ENCODE peak calls at places on chromosomes 16 and 17, in eight cellular contexts. One of them, this sample, is unnamed.

GRCh38 chr17:61294777-61295176 is 104.9 kb upstream of the TBX2 start:
- DNase-seq in dermis microvascular lymphatic vessel endothelial cell: no peak
- DNase-seq in endothelial cell: no peak
- DNase-seq in nephron progenitor cell: no peak
- DNase-seq in stimulated activated CD4-positive, alpha-beta T cell treated with anti-CD3 and anti-CD28 coated beads, Interleukin-4, amount 100 ng/mL, for 1 hour: no peak
- DNase-seq in GM04503: peak
- DNase-seq in gastrocnemius medialis: no peak
- DNase-seq in nucleus accumbens: no peak
- DNase-seq in this sample: no peak

GRCh38 chr17:50593321-50593720 is 32.8 kb downstream of the CACNA1G start:
- DNase-seq in dermis microvascular lymphatic vessel endothelial cell: no peak
- DNase-seq in endothelial cell: no peak
- DNase-seq in nephron progenitor cell: peak
- DNase-seq in stimulated activated CD4-positive, alpha-beta T cell treated with anti-CD3 and anti-CD28 coated beads, Interleukin-4, amount 100 ng/mL, for 1 hour: no peak
- DNase-seq in GM04503: no peak
- DNase-seq in gastrocnemius medialis: no peak
- DNase-seq in nucleus accumbens: no peak
- DNase-seq in this sample: no peak

GRCh38 chr17:8243827-8244226 is 4.0 kb downstream of the CTC1 start:
- DNase-seq in dermis microvascular lymphatic vessel endothelial cell: no peak
- DNase-seq in endothelial cell: no peak
- DNase-seq in nephron progenitor cell: no peak
- DNase-seq in stimulated activated CD4-positive, alpha-beta T cell treated with anti-CD3 and anti-CD28 coated beads, Interleukin-4, amount 100 ng/mL, for 1 hour: no peak
- DNase-seq in GM04503: no peak
- DNase-seq in gastrocnemius medialis: no peak
- DNase-seq in nucleus accumbens: no peak
- DNase-seq in this sample: no peak

GRCh38 chr16:75250809-75251279 is 580 bp downstream of the BCAR1 start:
- DNase-seq in dermis microvascular lymphatic vessel endothelial cell: peak
- DNase-seq in endothelial cell: no peak
- DNase-seq in nephron progenitor cell: peak
- DNase-seq in stimulated activated CD4-positive, alpha-beta T cell treated with anti-CD3 and anti-CD28 coated beads, Interleukin-4, amount 100 ng/mL, for 1 hour: peak
- DNase-seq in GM04503: no peak
- DNase-seq in gastrocnemius medialis: peak
- DNase-seq in nucleus accumbens: no peak
- DNase-seq in this sample: no peak

GRCh38 chr17:57924677-57925076 is 30.5 kb downstream of the CUEDC1 start:
- DNase-seq in dermis microvascular lymphatic vessel endothelial cell: no peak
- DNase-seq in endothelial cell: no peak
- DNase-seq in nephron progenitor cell: no peak
- DNase-seq in stimulated activated CD4-positive, alpha-beta T cell treated with anti-CD3 and anti-CD28 coated beads, Interleukin-4, amount 100 ng/mL, for 1 hour: no peak
- DNase-seq in GM04503: no peak
- DNase-seq in gastrocnemius medialis: peak
- DNase-seq in nucleus accumbens: no peak
- DNase-seq in this sample: no peak

GRCh38 chr16:86618431-86619262 is 40.3 kb downstream of the FOXL1 start:
- DNase-seq in dermis microvascular lymphatic vessel endothelial cell: no peak
- DNase-seq in endothelial cell: no peak
- DNase-seq in nephron progenitor cell: no peak
- DNase-seq in stimulated activated CD4-positive, alpha-beta T cell treated with anti-CD3 and anti-CD28 coated beads, Interleukin-4, amount 100 ng/mL, for 1 hour: no peak
- DNase-seq in GM04503: no peak
- DNase-seq in gastrocnemius medialis: no peak
- DNase-seq in nucleus accumbens: no peak
- DNase-seq in this sample: no peak

GRCh38 chr17:66994943-66995535 is 30.5 kb downstream of the CACNG4 start:
- DNase-seq in dermis microvascular lymphatic vessel endothelial cell: no peak
- DNase-seq in endothelial cell: no peak
- DNase-seq in nephron progenitor cell: no peak
- DNase-seq in stimulated activated CD4-positive, alpha-beta T cell treated with anti-CD3 and anti-CD28 coated beads, Interleukin-4, amount 100 ng/mL, for 1 hour: no peak
- DNase-seq in GM04503: no peak
- DNase-seq in gastrocnemius medialis: no peak
- DNase-seq in nucleus accumbens: no peak
- DNase-seq in this sample: no peak

GRCh38 chr16:16037521-16037920 is 88.1 kb downstream of the ABCC1 start:
- DNase-seq in dermis microvascular lymphatic vessel endothelial cell: no peak
- DNase-seq in endothelial cell: no peak
- DNase-seq in nephron progenitor cell: no peak
- DNase-seq in stimulated activated CD4-positive, alpha-beta T cell treated with anti-CD3 and anti-CD28 coated beads, Interleukin-4, amount 100 ng/mL, for 1 hour: no peak
- DNase-seq in GM04503: no peak
- DNase-seq in gastrocnemius medialis: no peak
- DNase-seq in nucleus accumbens: no peak
- DNase-seq in this sample: no peak

GRCh38 chr16:67884-68789 is 4.3 kb downstream of the RHBDF1 start:
- DNase-seq in dermis microvascular lymphatic vessel endothelial cell: no peak
- DNase-seq in endothelial cell: no peak
- DNase-seq in nephron progenitor cell: no peak
- DNase-seq in stimulated activated CD4-positive, alpha-beta T cell treated with anti-CD3 and anti-CD28 coated beads, Interleukin-4, amount 100 ng/mL, for 1 hour: no peak
- DNase-seq in GM04503: no peak
- DNase-seq in gastrocnemius medialis: no peak
- DNase-seq in nucleus accumbens: no peak
- DNase-seq in this sample: no peak

GRCh38 chr17:42531455-42532354 is 4.3 kb upstream of the NAGLU start:
- DNase-seq in dermis microvascular lymphatic vessel endothelial cell: peak
- DNase-seq in endothelial cell: peak
- DNase-seq in nephron progenitor cell: peak
- DNase-seq in stimulated activated CD4-positive, alpha-beta T cell treated with anti-CD3 and anti-CD28 coated beads, Interleukin-4, amount 100 ng/mL, for 1 hour: peak
- DNase-seq in GM04503: no peak
- DNase-seq in gastrocnemius medialis: peak
- DNase-seq in nucleus accumbens: no peak
- DNase-seq in this sample: peak

GRCh38 chr16:90084215-90084614 is 7.1 kb upstream of the PRDM7 start:
- DNase-seq in dermis microvascular lymphatic vessel endothelial cell: no peak
- DNase-seq in endothelial cell: no peak
- DNase-seq in nephron progenitor cell: no peak
- DNase-seq in stimulated activated CD4-positive, alpha-beta T cell treated with anti-CD3 and anti-CD28 coated beads, Interleukin-4, amount 100 ng/mL, for 1 hour: no peak
- DNase-seq in GM04503: no peak
- DNase-seq in gastrocnemius medialis: no peak
- DNase-seq in nucleus accumbens: no peak
- DNase-seq in this sample: no peak

GRCh38 chr17:56244268-56244890 is 91.1 kb downstream of the ANKFN1 start:
- DNase-seq in dermis microvascular lymphatic vessel endothelial cell: no peak
- DNase-seq in endothelial cell: no peak
- DNase-seq in nephron progenitor cell: no peak
- DNase-seq in stimulated activated CD4-positive, alpha-beta T cell treated with anti-CD3 and anti-CD28 coated beads, Interleukin-4, amount 100 ng/mL, for 1 hour: no peak
- DNase-seq in GM04503: no peak
- DNase-seq in gastrocnemius medialis: no peak
- DNase-seq in nucleus accumbens: no peak
- DNase-seq in this sample: no peak

GRCh38 chr16:46691720-46692119 is 2.3 kb downstream of the ORC6 start:
- DNase-seq in dermis microvascular lymphatic vessel endothelial cell: peak
- DNase-seq in endothelial cell: no peak
- DNase-seq in nephron progenitor cell: no peak
- DNase-seq in stimulated activated CD4-positive, alpha-beta T cell treated with anti-CD3 and anti-CD28 coated beads, Interleukin-4, amount 100 ng/mL, for 1 hour: no peak
- DNase-seq in GM04503: no peak
- DNase-seq in gastrocnemius medialis: no peak
- DNase-seq in nucleus accumbens: no peak
- DNase-seq in this sample: no peak

GRCh38 chr17:76791053-76791980 is 53.4 kb downstream of the MFSD11 start:
- DNase-seq in dermis microvascular lymphatic vessel endothelial cell: peak
- DNase-seq in endothelial cell: no peak
- DNase-seq in nephron progenitor cell: no peak
- DNase-seq in stimulated activated CD4-positive, alpha-beta T cell treated with anti-CD3 and anti-CD28 coated beads, Interleukin-4, amount 100 ng/mL, for 1 hour: peak
- DNase-seq in GM04503: peak
- DNase-seq in gastrocnemius medialis: no peak
- DNase-seq in nucleus accumbens: no peak
- DNase-seq in this sample: peak

GRCh38 chr16:31297496-31297895 is 37.7 kb downstream of the ITGAM start:
- DNase-seq in dermis microvascular lymphatic vessel endothelial cell: no peak
- DNase-seq in endothelial cell: no peak
- DNase-seq in nephron progenitor cell: no peak
- DNase-seq in stimulated activated CD4-positive, alpha-beta T cell treated with anti-CD3 and anti-CD28 coated beads, Interleukin-4, amount 100 ng/mL, for 1 hour: no peak
- DNase-seq in GM04503: no peak
- DNase-seq in gastrocnemius medialis: no peak
- DNase-seq in nucleus accumbens: no peak
- DNase-seq in this sample: no peak

GRCh38 chr16:54815177-54815576 is 115.5 kb upstream of the IRX5 start:
- DNase-seq in dermis microvascular lymphatic vessel endothelial cell: no peak
- DNase-seq in endothelial cell: no peak
- DNase-seq in nephron progenitor cell: no peak
- DNase-seq in stimulated activated CD4-positive, alpha-beta T cell treated with anti-CD3 and anti-CD28 coated beads, Interleukin-4, amount 100 ng/mL, for 1 hour: no peak
- DNase-seq in GM04503: no peak
- DNase-seq in gastrocnemius medialis: no peak
- DNase-seq in nucleus accumbens: no peak
- DNase-seq in this sample: no peak

GRCh38 chr16:15907863-15908478 is 19.6 kb upstream of the CEP20 start:
- DNase-seq in dermis microvascular lymphatic vessel endothelial cell: peak
- DNase-seq in endothelial cell: no peak
- DNase-seq in nephron progenitor cell: no peak
- DNase-seq in stimulated activated CD4-positive, alpha-beta T cell treated with anti-CD3 and anti-CD28 coated beads, Interleukin-4, amount 100 ng/mL, for 1 hour: peak
- DNase-seq in GM04503: no peak
- DNase-seq in gastrocnemius medialis: peak
- DNase-seq in nucleus accumbens: no peak
- DNase-seq in this sample: no peak

GRCh38 chr17:39229274-39229913 is 3.6 kb upstream of the STAC2 start:
- DNase-seq in dermis microvascular lymphatic vessel endothelial cell: peak
- DNase-seq in endothelial cell: no peak
- DNase-seq in nephron progenitor cell: no peak
- DNase-seq in stimulated activated CD4-positive, alpha-beta T cell treated with anti-CD3 and anti-CD28 coated beads, Interleukin-4, amount 100 ng/mL, for 1 hour: no peak
- DNase-seq in GM04503: no peak
- DNase-seq in gastrocnemius medialis: no peak
- DNase-seq in nucleus accumbens: no peak
- DNase-seq in this sample: peak

GRCh38 chr17:1985686-1986085 is 39.4 kb downstream of the RTN4RL1 start:
- DNase-seq in dermis microvascular lymphatic vessel endothelial cell: no peak
- DNase-seq in endothelial cell: no peak
- DNase-seq in nephron progenitor cell: no peak
- DNase-seq in stimulated activated CD4-positive, alpha-beta T cell treated with anti-CD3 and anti-CD28 coated beads, Interleukin-4, amount 100 ng/mL, for 1 hour: no peak
- DNase-seq in GM04503: no peak
- DNase-seq in gastrocnemius medialis: no peak
- DNase-seq in nucleus accumbens: no peak
- DNase-seq in this sample: no peak

GRCh38 chr16:30340621-30341020 is 14.5 kb downstream of the CD2BP2 start:
- DNase-seq in dermis microvascular lymphatic vessel endothelial cell: no peak
- DNase-seq in endothelial cell: no peak
- DNase-seq in nephron progenitor cell: no peak
- DNase-seq in stimulated activated CD4-positive, alpha-beta T cell treated with anti-CD3 and anti-CD28 coated beads, Interleukin-4, amount 100 ng/mL, for 1 hour: no peak
- DNase-seq in GM04503: no peak
- DNase-seq in gastrocnemius medialis: no peak
- DNase-seq in nucleus accumbens: no peak
- DNase-seq in this sample: no peak

GRCh38 chr17:39608601-39609000 is 881 bp upstream of the NEUROD2 start:
- DNase-seq in dermis microvascular lymphatic vessel endothelial cell: no peak
- DNase-seq in endothelial cell: no peak
- DNase-seq in nephron progenitor cell: no peak
- DNase-seq in stimulated activated CD4-positive, alpha-beta T cell treated with anti-CD3 and anti-CD28 coated beads, Interleukin-4, amount 100 ng/mL, for 1 hour: no peak
- DNase-seq in GM04503: no peak
- DNase-seq in gastrocnemius medialis: no peak
- DNase-seq in nucleus accumbens: no peak
- DNase-seq in this sample: no peak

GRCh38 chr17:40290629-40291296 is 3.1 kb downstream of the CDC6 start:
- DNase-seq in dermis microvascular lymphatic vessel endothelial cell: peak
- DNase-seq in endothelial cell: peak
- DNase-seq in nephron progenitor cell: no peak
- DNase-seq in stimulated activated CD4-positive, alpha-beta T cell treated with anti-CD3 and anti-CD28 coated beads, Interleukin-4, amount 100 ng/mL, for 1 hour: no peak
- DNase-seq in GM04503: peak
- DNase-seq in gastrocnemius medialis: no peak
- DNase-seq in nucleus accumbens: no peak
- DNase-seq in this sample: peak

GRCh38 chr16:73965591-73965990 is 331.0 kb upstream of the PSMD7 start:
- DNase-seq in dermis microvascular lymphatic vessel endothelial cell: no peak
- DNase-seq in endothelial cell: no peak
- DNase-seq in nephron progenitor cell: no peak
- DNase-seq in stimulated activated CD4-positive, alpha-beta T cell treated with anti-CD3 and anti-CD28 coated beads, Interleukin-4, amount 100 ng/mL, for 1 hour: no peak
- DNase-seq in GM04503: no peak
- DNase-seq in gastrocnemius medialis: no peak
- DNase-seq in nucleus accumbens: no peak
- DNase-seq in this sample: no peak

GRCh38 chr16:87757841-87758426 is 7.9 kb downstream of the KLHDC4 start:
- DNase-seq in dermis microvascular lymphatic vessel endothelial cell: no peak
- DNase-seq in endothelial cell: no peak
- DNase-seq in nephron progenitor cell: no peak
- DNase-seq in stimulated activated CD4-positive, alpha-beta T cell treated with anti-CD3 and anti-CD28 coated beads, Interleukin-4, amount 100 ng/mL, for 1 hour: no peak
- DNase-seq in GM04503: no peak
- DNase-seq in gastrocnemius medialis: no peak
- DNase-seq in nucleus accumbens: no peak
- DNase-seq in this sample: no peak

This sample was measured in GF-D8.